ENCODE peak calls at places on chromosomes 3 and 15, in five cellular contexts. One of them, this sample, is unnamed.

GRCh38 chr3:71989165-71989564 is 204.2 kb upstream of the PROK2 start:
- DNase-seq in endothelial cell: no peak
- DNase-seq in DMS53: no peak
- DNase-seq in tibial nerve: no peak
- DNase-seq in renal cortical epithelial cell: no peak
- DNase-seq in this sample: peak

GRCh38 chr3:132730891-132731580 is 8.8 kb upstream of the NPHP3 start:
- DNase-seq in tibial nerve: no peak
- DNase-seq in endothelial cell: peak
- DNase-seq in DMS53: peak
- DNase-seq in renal cortical epithelial cell: peak
- DNase-seq in this sample: peak

GRCh38 chr3:149271669-149272068 is 50.0 kb upstream of the CP start:
- DNase-seq in endothelial cell: no peak
- DNase-seq in DMS53: no peak
- DNase-seq in tibial nerve: no peak
- DNase-seq in renal cortical epithelial cell: no peak
- DNase-seq in this sample: no peak

GRCh38 chr3:138066383-138066782 is 49.0 kb downstream of the DZIP1L start:
- DNase-seq in endothelial cell: no peak
- DNase-seq in DMS53: no peak
- DNase-seq in renal cortical epithelial cell: no peak
- DNase-seq in tibial nerve: no peak
- DNase-seq in this sample: no peak

GRCh38 chr15:42107483-42107882 is 13.1 kb upstream of the PLA2G4D start:
- DNase-seq in tibial nerve: no peak
- DNase-seq in DMS53: peak
- DNase-seq in renal cortical epithelial cell: no peak
- DNase-seq in endothelial cell: no peak
- DNase-seq in this sample: no peak

GRCh38 chr3:123384256-123384655 is 64.6 kb downstream of the ADCY5 start:
- DNase-seq in tibial nerve: no peak
- DNase-seq in DMS53: no peak
- DNase-seq in endothelial cell: no peak
- DNase-seq in renal cortical epithelial cell: no peak
- DNase-seq in this sample: no peak

GRCh38 chr15:90412356-90413194 is 24.5 kb downstream of the IQGAP1 start:
- DNase-seq in DMS53: peak
- DNase-seq in endothelial cell: no peak
- DNase-seq in renal cortical epithelial cell: peak
- DNase-seq in tibial nerve: no peak
- DNase-seq in this sample: peak

GRCh38 chr15:20340331-20340811 is 201.2 kb downstream of the GOLGA6L6 start:
- DNase-seq in endothelial cell: peak
- DNase-seq in DMS53: no peak
- DNase-seq in tibial nerve: no peak
- DNase-seq in renal cortical epithelial cell: no peak
- DNase-seq in this sample: no peak

GRCh38 chr15:86756688-86757087 is 677.0 kb downstream of the AGBL1 start:
- DNase-seq in tibial nerve: no peak
- DNase-seq in renal cortical epithelial cell: no peak
- DNase-seq in endothelial cell: no peak
- DNase-seq in DMS53: no peak
- DNase-seq in this sample: peak

GRCh38 chr15:79035111-79035601 is 55.4 kb downstream of the RASGRF1 start:
- DNase-seq in endothelial cell: no peak
- DNase-seq in renal cortical epithelial cell: peak
- DNase-seq in tibial nerve: no peak
- DNase-seq in DMS53: no peak
- DNase-seq in this sample: peak

GRCh38 chr15:75966073-75966472 is 46.2 kb downstream of the NRG4 start:
- DNase-seq in renal cortical epithelial cell: peak
- DNase-seq in tibial nerve: no peak
- DNase-seq in endothelial cell: no peak
- DNase-seq in DMS53: no peak
- DNase-seq in this sample: peak

GRCh38 chr3:146280859-146281258 is 30.0 kb upstream of the PLSCR4 start:
- DNase-seq in endothelial cell: no peak
- DNase-seq in renal cortical epithelial cell: no peak
- DNase-seq in DMS53: no peak
- DNase-seq in tibial nerve: no peak
- DNase-seq in this sample: no peak

GRCh38 chr3:111910806-111911205 is 51.7 kb downstream of the PHLDB2 start:
- DNase-seq in endothelial cell: no peak
- DNase-seq in renal cortical epithelial cell: peak
- DNase-seq in tibial nerve: no peak
- DNase-seq in DMS53: no peak
- DNase-seq in this sample: no peak

GRCh38 chr3:132630612-132631011 is 29.0 kb downstream of the ACAD11 start:
- DNase-seq in DMS53: no peak
- DNase-seq in renal cortical epithelial cell: no peak
- DNase-seq in endothelial cell: no peak
- DNase-seq in tibial nerve: no peak
- DNase-seq in this sample: no peak